ENCODE peak calls at places on chromosomes 12 and 14, in four cellular contexts. D is body of pancreas, B is hepatic stellate cell, S is NCI-H1105. A is an unnamed sample.

GRCh38 chr14:55129086-55129427 is at the start of gene LGALS3:
- DNase-seq in D (peak; percentile 82), B (peak; percentile 85), S (no peak), A (peak; percentile 33)

GRCh38 chr14:52313903-52314481 is at the start of gene PTGER2:
- DNase-seq in D (peak; percentile 57), B (peak; percentile 77), S (peak; percentile 76), A (peak; percentile 4)

GRCh38 chr12:119114294-119114693 is 64.4 kb upstream of the HSPB8 start:
- DNase-seq in D (no peak), B (no peak), S (no peak), A (no peak)

GRCh38 chr12:99131761-99132199 is 486.7 kb downstream of the APAF1 start:
- DNase-seq in D (peak; percentile 42), B (no peak), S (no peak), A (peak; percentile 62)

GRCh38 chr12:108308432-108308831 is 30.7 kb downstream of the CMKLR1 start:
- DNase-seq in D (no peak), B (no peak), S (no peak), A (no peak)

GRCh38 chr12:107167756-107168155 is 74.4 kb upstream of the CRY1 start:
- DNase-seq in D (no peak), B (no peak), S (no peak), A (no peak)

GRCh38 chr12:9064201-9064814 is 51.4 kb downstream of the A2M start:
- DNase-seq in D (peak; percentile 81), B (peak; percentile 55), S (peak; percentile 57), A (peak; percentile 38)

GRCh38 chr14:87566986-87567385 is 426.0 kb downstream of the GALC start:
- DNase-seq in D (no peak), B (no peak), S (no peak), A (no peak)

GRCh38 chr14:59583755-59584154 is 7.1 kb upstream of the CCDC175 start:
- DNase-seq in D (no peak), B (peak; percentile 37), S (no peak), A (peak; percentile 78)

GRCh38 chr12:129304532-129304931 is 451.3 kb downstream of the GLT1D1 start:
- DNase-seq in D (no peak), B (no peak), S (no peak), A (no peak)

GRCh38 chr14:91985008-91985407 is 37.5 kb upstream of the FBLN5 start:
- DNase-seq in D (no peak), B (peak; percentile 6), S (no peak), A (no peak)